ENCODE peak calls at places on chromosomes 1 and 21, in seven cellular contexts. M is CD8-positive, alpha-beta memory T cell; R is pancreas; E is uterus; P is GM23248; Z is ovary; T is heart right ventricle. C is an unnamed sample. For H3K36me3 and H3K27me3, the result is how much of the 10 kb centered on the place peaks cover.

GRCh38 chr1:247647864-247648263 is 31.7 kb downstream of the OR13G1 start:
- DNase-seq in M (no peak), R (no peak), E (no peak), P (no peak), Z (no peak), T (no peak), C (peak)

GRCh38 chr1:153460551-153460950 is at the start of gene S100A7:
- DNase-seq in M (no peak), R (no peak), E (no peak), P (no peak), Z (no peak), T (no peak), C (no peak)

GRCh38 chr1:84492726-84493125 is 13.5 kb upstream of the SPATA1 start:
- DNase-seq in M (no peak), R (no peak), E (no peak), P (no peak), Z (no peak), T (no peak), C (no peak)

GRCh38 chr1:194184402-194184801 is 998.0 kb upstream of the B3GALT2 start:
- DNase-seq in M (no peak), R (no peak), E (no peak), P (no peak), Z (no peak), T (no peak), C (no peak)

GRCh38 chr1:53704804-53705445 is 34.0 kb downstream of the GLIS1 start:
- DNase-seq in M (no peak), R (no peak), E (no peak), P (no peak), Z (no peak), T (no peak), C (no peak)

GRCh38 chr1:156664046-156664948 is 12.9 kb downstream of the NES start:
- DNase-seq in M (no peak), R (no peak), E (no peak), P (peak), Z (no peak), T (no peak), C (peak)

GRCh38 chr1:235266325-235266724 is 61.7 kb downstream of the ARID4B start:
- DNase-seq in M (no peak), R (no peak), E (no peak), P (peak), Z (no peak), T (no peak), C (no peak)

GRCh38 chr1:26378088-26378878 is 5.7 kb upstream of the ZNF683 start:
- DNase-seq in M (peak), R (no peak), E (no peak), P (peak), Z (no peak), T (no peak), C (no peak)

GRCh38 chr1:199701731-199702130 is 325.8 kb upstream of the NR5A2 start:
- DNase-seq in M (no peak), R (no peak), E (no peak), P (peak), Z (no peak), T (no peak), C (no peak)

DNA sequence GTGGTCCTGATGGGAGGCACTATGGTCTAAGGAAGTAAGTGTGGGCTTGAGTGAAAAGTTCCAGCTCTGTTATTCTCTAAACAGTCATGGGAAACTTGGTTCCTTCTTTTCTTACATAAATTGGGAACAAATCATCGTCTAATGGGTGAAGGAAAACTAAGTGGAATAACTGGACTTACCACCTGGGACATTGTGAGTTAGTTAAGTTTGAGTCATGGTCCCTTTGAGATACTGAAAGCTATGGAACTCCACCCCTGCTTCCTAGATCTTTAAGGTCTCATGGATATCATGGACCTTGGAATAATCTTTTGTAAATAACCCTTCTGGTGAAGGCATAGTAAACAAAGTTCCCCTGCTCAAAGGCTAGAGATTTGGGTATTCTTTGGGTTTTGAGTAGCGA is 16.1 kb upstream of the TXLNA start:
- DNase-seq in M (no peak), R (no peak), E (no peak), P (no peak), Z (no peak), T (no peak), C (no peak)
- H3K36me3 ChIP-seq in M (half or more), R (under half), E (under half), P (half or more), Z (under half), T (under half), C (under half)

DNA sequence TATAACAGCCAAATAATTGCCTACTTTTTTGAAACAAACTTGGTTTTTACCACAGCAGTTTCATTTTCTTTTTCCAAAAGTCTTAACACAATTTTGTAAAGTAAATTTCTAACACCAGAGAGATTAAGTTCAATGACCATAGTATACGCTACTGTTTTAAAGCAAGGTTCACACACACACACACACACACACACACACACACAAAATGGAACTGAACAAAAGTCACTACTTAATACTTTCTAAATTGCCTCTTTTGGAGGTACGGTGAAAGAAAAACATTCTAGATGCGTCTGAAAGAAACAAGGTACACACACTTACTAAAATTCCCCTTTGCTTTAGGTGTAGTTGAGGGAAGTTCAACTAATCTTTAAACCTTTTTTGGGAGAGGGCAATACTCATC is 30.1 kb downstream of the C21orf91 start:
- DNase-seq in M (no peak), R (no peak), E (no peak), P (no peak), Z (no peak), T (no peak), C (no peak)
- H3K4me3 ChIP-seq in M (no peak), R (no peak), E (no peak), P (no peak), Z (no peak), T (no peak), C (no peak)

DNA sequence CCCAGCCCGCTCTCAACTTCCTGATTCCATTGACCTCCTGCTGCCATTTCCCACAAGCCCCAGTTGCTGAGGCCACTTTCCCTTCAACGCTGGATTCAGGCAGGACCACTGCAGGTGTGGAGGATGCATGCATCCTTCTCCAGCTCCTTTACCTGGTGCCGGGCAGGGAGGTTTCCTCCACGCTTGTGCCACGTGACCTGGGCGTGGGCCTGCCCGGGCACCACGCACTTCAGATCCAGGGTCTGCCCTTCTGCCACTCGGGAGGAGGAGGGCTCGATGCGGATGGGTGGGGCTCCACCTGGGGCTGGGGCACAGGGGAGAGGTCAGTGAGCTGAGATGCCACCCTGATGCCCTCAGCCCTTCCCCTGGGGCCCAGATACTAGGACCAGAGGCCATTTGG is 31.9 kb downstream of the LDLRAD2 start:
- DNase-seq in M (no peak), R (no peak), E (no peak), P (no peak), Z (no peak), T (no peak), C (no peak)
- H3K27me3 ChIP-seq in M (under half), R (under half), E (under half), P (under half), Z (under half), T (under half), C (under half)

GRCh38 chr1:10402729-10403274 is 3.9 kb downstream of the PGD start:
- DNase-seq in M (no peak), R (no peak), E (no peak), P (peak), Z (no peak), T (no peak), C (no peak)
- H3K36me3 ChIP-seq in M (under half), R (under half), E (under half), P (under half), Z (under half), T (under half), C (under half)

DNA sequence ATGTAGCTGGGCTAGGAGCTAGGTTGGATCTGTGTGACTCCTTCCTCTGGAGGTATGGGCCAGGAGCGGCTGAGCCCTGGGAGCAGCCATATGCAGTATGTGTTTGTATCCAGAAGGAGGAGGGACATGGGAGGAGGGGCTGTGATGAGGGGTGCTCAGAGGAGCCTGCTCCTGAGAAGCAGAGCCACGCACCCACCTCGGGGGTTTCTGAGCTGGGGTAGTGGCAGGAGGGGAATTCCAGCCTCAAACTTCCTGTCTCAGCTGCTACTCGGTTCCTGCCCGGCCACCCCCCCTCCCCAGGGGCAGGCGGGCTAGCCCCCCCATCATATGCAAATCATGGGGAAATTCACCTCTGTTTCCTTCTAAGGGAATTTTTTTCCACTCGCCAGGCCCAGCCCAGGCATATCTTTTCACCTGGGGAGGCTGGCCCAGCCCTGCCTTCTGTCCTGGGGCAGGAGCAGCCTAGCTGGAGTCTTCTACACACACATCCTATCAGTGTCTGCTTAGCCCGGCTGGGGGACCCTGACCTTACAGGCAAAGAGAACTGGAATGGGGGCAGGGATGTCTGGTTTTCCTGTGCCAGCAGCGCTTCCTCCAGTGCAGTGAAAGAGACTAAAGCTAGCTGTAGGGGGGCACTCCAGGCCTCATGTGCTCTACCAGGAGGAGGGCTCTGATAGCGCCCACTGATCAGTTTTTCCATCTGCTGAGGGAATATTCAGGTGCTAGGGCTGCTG is 3.0 kb downstream of the ZC3H12A start:
- DNase-seq in M (peak), R (peak), E (no peak), P (peak), Z (peak), T (peak), C (peak)
- H3K4me3 ChIP-seq in M (peak), R (peak), E (peak), P (peak), Z (peak), T (peak), C (peak)

GRCh38 chr1:54788462-54788861 is 12.7 kb downstream of the TTC22 start:
- DNase-seq in M (no peak), R (no peak), E (no peak), P (no peak), Z (no peak), T (no peak), C (no peak)
- H3K27me3 ChIP-seq in M (under half), R (under half), E (under half), P (under half), Z (under half), T (under half), C (under half)

C was measured in H7.